ENCODE peak calls at places on chromosomes 6 and 20, in eight cellular contexts. One of them, this sample, is unnamed.

GRCh38 chr6:105484238-105485161 is 81.6 kb upstream of the PREP start:
- DNase-seq in neuronal stem cell: peak
- DNase-seq in pancreas: no peak
- DNase-seq in H9: no peak
- DNase-seq in RWPE1: peak
- DNase-seq in hepatocyte: peak
- DNase-seq in CD4-positive, alpha-beta T cell: no peak
- DNase-seq in naive thymus-derived CD4-positive, alpha-beta T cell: no peak
- DNase-seq in this sample: peak

GRCh38 chr6:52407467-52407866 is 12.7 kb upstream of the EFHC1 start:
- DNase-seq in RWPE1: peak
- DNase-seq in naive thymus-derived CD4-positive, alpha-beta T cell: no peak
- DNase-seq in H9: no peak
- DNase-seq in hepatocyte: peak
- DNase-seq in CD4-positive, alpha-beta T cell: no peak
- DNase-seq in pancreas: no peak
- DNase-seq in neuronal stem cell: peak
- DNase-seq in this sample: peak

GRCh38 chr6:10719386-10720228 is 3.3 kb upstream of the TMEM14C start:
- DNase-seq in CD4-positive, alpha-beta T cell: no peak
- DNase-seq in H9: no peak
- DNase-seq in naive thymus-derived CD4-positive, alpha-beta T cell: peak
- DNase-seq in hepatocyte: no peak
- DNase-seq in RWPE1: no peak
- DNase-seq in pancreas: peak
- DNase-seq in neuronal stem cell: no peak
- DNase-seq in this sample: peak

GRCh38 chr20:32190608-32191415 is 16.7 kb downstream of the PLAGL2 start:
- DNase-seq in hepatocyte: peak
- DNase-seq in CD4-positive, alpha-beta T cell: no peak
- DNase-seq in neuronal stem cell: no peak
- DNase-seq in naive thymus-derived CD4-positive, alpha-beta T cell: no peak
- DNase-seq in pancreas: no peak
- DNase-seq in RWPE1: no peak
- DNase-seq in H9: peak
- DNase-seq in this sample: peak

GRCh38 chr6:152206072-152206818 is 398.8 kb downstream of the ESR1 start:
- DNase-seq in pancreas: peak
- DNase-seq in CD4-positive, alpha-beta T cell: peak
- DNase-seq in naive thymus-derived CD4-positive, alpha-beta T cell: no peak
- DNase-seq in hepatocyte: peak
- DNase-seq in neuronal stem cell: no peak
- DNase-seq in H9: peak
- DNase-seq in RWPE1: no peak
- DNase-seq in this sample: peak

GRCh38 chr20:63023071-63023835 is 16.5 kb upstream of the BHLHE23 start:
- DNase-seq in H9: peak
- DNase-seq in neuronal stem cell: no peak
- DNase-seq in RWPE1: no peak
- DNase-seq in naive thymus-derived CD4-positive, alpha-beta T cell: no peak
- DNase-seq in hepatocyte: no peak
- DNase-seq in pancreas: no peak
- DNase-seq in CD4-positive, alpha-beta T cell: no peak
- DNase-seq in this sample: no peak

GRCh38 chr20:9119776-9120175 is 50.9 kb downstream of the PLCB4 start:
- DNase-seq in RWPE1: peak
- DNase-seq in CD4-positive, alpha-beta T cell: no peak
- DNase-seq in naive thymus-derived CD4-positive, alpha-beta T cell: no peak
- DNase-seq in neuronal stem cell: no peak
- DNase-seq in H9: no peak
- DNase-seq in hepatocyte: no peak
- DNase-seq in pancreas: peak
- DNase-seq in this sample: no peak

GRCh38 chr6:56087421-56087820 is 160.0 kb downstream of the COL21A1 start:
- DNase-seq in neuronal stem cell: no peak
- DNase-seq in H9: no peak
- DNase-seq in hepatocyte: no peak
- DNase-seq in RWPE1: no peak
- DNase-seq in CD4-positive, alpha-beta T cell: no peak
- DNase-seq in naive thymus-derived CD4-positive, alpha-beta T cell: no peak
- DNase-seq in pancreas: no peak
- DNase-seq in this sample: no peak

GRCh38 chr6:116277124-116277523 is 2.6 kb downstream of the TSPYL1 start:
- DNase-seq in hepatocyte: no peak
- DNase-seq in pancreas: no peak
- DNase-seq in naive thymus-derived CD4-positive, alpha-beta T cell: no peak
- DNase-seq in RWPE1: no peak
- DNase-seq in H9: no peak
- DNase-seq in neuronal stem cell: no peak
- DNase-seq in CD4-positive, alpha-beta T cell: no peak
- DNase-seq in this sample: peak

GRCh38 chr20:64080013-64080812 is at the start of gene OPRL1:
- DNase-seq in pancreas: no peak
- DNase-seq in CD4-positive, alpha-beta T cell: no peak
- DNase-seq in RWPE1: peak
- DNase-seq in hepatocyte: no peak
- DNase-seq in naive thymus-derived CD4-positive, alpha-beta T cell: peak
- DNase-seq in H9: no peak
- DNase-seq in neuronal stem cell: no peak
- DNase-seq in this sample: peak

GRCh38 chr6:163572612-163573011 is 158.1 kb downstream of the QKI start:
- DNase-seq in H9: peak
- DNase-seq in hepatocyte: no peak
- DNase-seq in CD4-positive, alpha-beta T cell: no peak
- DNase-seq in neuronal stem cell: no peak
- DNase-seq in pancreas: no peak
- DNase-seq in naive thymus-derived CD4-positive, alpha-beta T cell: no peak
- DNase-seq in RWPE1: no peak
- DNase-seq in this sample: no peak

GRCh38 chr6:154572592-154572991 is 62.1 kb upstream of the CNKSR3 start:
- DNase-seq in RWPE1: no peak
- DNase-seq in neuronal stem cell: no peak
- DNase-seq in naive thymus-derived CD4-positive, alpha-beta T cell: no peak
- DNase-seq in CD4-positive, alpha-beta T cell: no peak
- DNase-seq in H9: no peak
- DNase-seq in hepatocyte: no peak
- DNase-seq in pancreas: no peak
- DNase-seq in this sample: no peak

GRCh38 chr6:7728855-7729590 is 3.1 kb downstream of the BMP6 start:
- DNase-seq in RWPE1: no peak
- DNase-seq in neuronal stem cell: no peak
- DNase-seq in hepatocyte: no peak
- DNase-seq in naive thymus-derived CD4-positive, alpha-beta T cell: no peak
- DNase-seq in CD4-positive, alpha-beta T cell: no peak
- DNase-seq in H9: peak
- DNase-seq in pancreas: no peak
- DNase-seq in this sample: peak

GRCh38 chr6:157017022-157017421 is 239.8 kb downstream of the ARID1B start:
- DNase-seq in H9: no peak
- DNase-seq in neuronal stem cell: no peak
- DNase-seq in CD4-positive, alpha-beta T cell: no peak
- DNase-seq in pancreas: no peak
- DNase-seq in naive thymus-derived CD4-positive, alpha-beta T cell: no peak
- DNase-seq in RWPE1: no peak
- DNase-seq in hepatocyte: no peak
- DNase-seq in this sample: no peak

GRCh38 chr6:157017861-157018260 is 240.7 kb downstream of the ARID1B start:
- DNase-seq in neuronal stem cell: no peak
- DNase-seq in hepatocyte: no peak
- DNase-seq in pancreas: no peak
- DNase-seq in naive thymus-derived CD4-positive, alpha-beta T cell: no peak
- DNase-seq in H9: no peak
- DNase-seq in CD4-positive, alpha-beta T cell: no peak
- DNase-seq in RWPE1: no peak
- DNase-seq in this sample: peak

GRCh38 chr6:157020398-157021266 is 243.5 kb downstream of the ARID1B start:
- DNase-seq in pancreas: peak
- DNase-seq in naive thymus-derived CD4-positive, alpha-beta T cell: peak
- DNase-seq in RWPE1: peak
- DNase-seq in hepatocyte: peak
- DNase-seq in CD4-positive, alpha-beta T cell: peak
- DNase-seq in neuronal stem cell: no peak
- DNase-seq in H9: peak
- DNase-seq in this sample: peak

GRCh38 chr6:157019733-157020132 is 242.6 kb downstream of the ARID1B start:
- DNase-seq in CD4-positive, alpha-beta T cell: no peak
- DNase-seq in neuronal stem cell: no peak
- DNase-seq in H9: no peak
- DNase-seq in hepatocyte: peak
- DNase-seq in RWPE1: no peak
- DNase-seq in pancreas: no peak
- DNase-seq in naive thymus-derived CD4-positive, alpha-beta T cell: peak
- DNase-seq in this sample: peak

DNA sequence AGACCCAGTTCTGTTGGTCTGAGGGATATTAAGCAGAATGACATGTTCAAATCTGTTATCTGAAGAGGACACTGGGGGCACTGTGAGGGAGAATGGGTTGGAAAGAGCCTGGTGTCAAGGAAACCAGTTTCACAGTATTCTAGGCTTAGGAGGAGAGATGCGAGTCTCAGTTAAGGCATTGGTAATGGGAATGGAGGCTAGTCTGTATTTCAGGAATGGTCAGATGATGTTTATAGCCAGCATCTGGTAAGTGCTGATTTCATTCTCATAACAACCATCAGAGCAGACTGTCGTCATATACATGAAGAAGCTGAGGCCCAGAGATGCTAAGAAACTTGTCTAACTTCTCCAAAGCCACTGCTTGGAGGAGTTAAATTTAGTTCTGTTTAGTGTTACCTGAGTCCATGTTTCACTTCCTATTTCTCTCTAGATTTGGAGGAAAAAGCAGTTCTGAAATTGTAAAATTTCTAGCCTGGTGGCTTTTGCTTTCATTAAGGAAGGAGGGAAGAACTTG is 242.0 kb downstream of the ARID1B start:
- DNase-seq in CD4-positive, alpha-beta T cell: no peak
- DNase-seq in RWPE1: no peak
- DNase-seq in neuronal stem cell: no peak
- DNase-seq in pancreas: no peak
- DNase-seq in H9: peak
- DNase-seq in hepatocyte: peak
- DNase-seq in naive thymus-derived CD4-positive, alpha-beta T cell: no peak
- DNase-seq in this sample: no peak
- H3K27ac ChIP-seq in CD4-positive, alpha-beta T cell: no peak
- H3K27ac ChIP-seq in RWPE1: no peak
- H3K27ac ChIP-seq in neuronal stem cell: no peak
- H3K27ac ChIP-seq in pancreas: no peak
- H3K27ac ChIP-seq in H9: no peak
- H3K27ac ChIP-seq in hepatocyte: peak
- H3K27ac ChIP-seq in naive thymus-derived CD4-positive, alpha-beta T cell: peak
- H3K27ac ChIP-seq in this sample: peak

GRCh38 chr6:128350416-128351254 is 169.8 kb downstream of the PTPRK start:
- DNase-seq in pancreas: no peak
- DNase-seq in hepatocyte: peak
- DNase-seq in neuronal stem cell: no peak
- DNase-seq in RWPE1: peak
- DNase-seq in naive thymus-derived CD4-positive, alpha-beta T cell: no peak
- DNase-seq in CD4-positive, alpha-beta T cell: no peak
- DNase-seq in H9: no peak
- DNase-seq in this sample: peak

GRCh38 chr6:128346569-128346968 is 173.8 kb downstream of the PTPRK start:
- DNase-seq in RWPE1: no peak
- DNase-seq in neuronal stem cell: no peak
- DNase-seq in naive thymus-derived CD4-positive, alpha-beta T cell: no peak
- DNase-seq in pancreas: no peak
- DNase-seq in hepatocyte: no peak
- DNase-seq in H9: no peak
- DNase-seq in CD4-positive, alpha-beta T cell: no peak
- DNase-seq in this sample: no peak

GRCh38 chr6:128347123-128347522 is 173.3 kb downstream of the PTPRK start:
- DNase-seq in neuronal stem cell: no peak
- DNase-seq in naive thymus-derived CD4-positive, alpha-beta T cell: no peak
- DNase-seq in RWPE1: no peak
- DNase-seq in H9: no peak
- DNase-seq in CD4-positive, alpha-beta T cell: no peak
- DNase-seq in hepatocyte: no peak
- DNase-seq in pancreas: no peak
- DNase-seq in this sample: no peak

GRCh38 chr6:128352331-128352730 is 168.1 kb downstream of the PTPRK start:
- DNase-seq in hepatocyte: no peak
- DNase-seq in neuronal stem cell: no peak
- DNase-seq in pancreas: no peak
- DNase-seq in RWPE1: no peak
- DNase-seq in naive thymus-derived CD4-positive, alpha-beta T cell: no peak
- DNase-seq in CD4-positive, alpha-beta T cell: no peak
- DNase-seq in H9: no peak
- DNase-seq in this sample: no peak

DNA sequence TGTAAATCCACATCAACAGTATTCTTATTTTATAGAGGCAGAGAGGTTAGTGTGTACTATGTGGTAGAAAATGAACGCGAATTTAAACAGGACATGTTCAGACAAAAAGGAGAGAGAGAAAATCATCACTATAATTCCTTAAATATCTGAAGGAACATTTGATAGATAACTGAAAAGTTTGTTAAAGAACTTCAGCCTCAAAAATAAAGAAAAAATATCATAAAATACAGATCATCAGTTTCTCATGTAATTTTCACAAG is 169.2 kb downstream of the PTPRK start:
- DNase-seq in neuronal stem cell: no peak
- DNase-seq in naive thymus-derived CD4-positive, alpha-beta T cell: no peak
- DNase-seq in H9: no peak
- DNase-seq in CD4-positive, alpha-beta T cell: no peak
- DNase-seq in pancreas: no peak
- DNase-seq in hepatocyte: no peak
- DNase-seq in RWPE1: no peak
- DNase-seq in this sample: no peak
- H3K27ac ChIP-seq in neuronal stem cell: no peak
- H3K27ac ChIP-seq in naive thymus-derived CD4-positive, alpha-beta T cell: no peak
- H3K27ac ChIP-seq in H9: no peak
- H3K27ac ChIP-seq in CD4-positive, alpha-beta T cell: no peak
- H3K27ac ChIP-seq in pancreas: no peak
- H3K27ac ChIP-seq in hepatocyte: peak
- H3K27ac ChIP-seq in RWPE1: no peak
- H3K27ac ChIP-seq in this sample: no peak

DNA sequence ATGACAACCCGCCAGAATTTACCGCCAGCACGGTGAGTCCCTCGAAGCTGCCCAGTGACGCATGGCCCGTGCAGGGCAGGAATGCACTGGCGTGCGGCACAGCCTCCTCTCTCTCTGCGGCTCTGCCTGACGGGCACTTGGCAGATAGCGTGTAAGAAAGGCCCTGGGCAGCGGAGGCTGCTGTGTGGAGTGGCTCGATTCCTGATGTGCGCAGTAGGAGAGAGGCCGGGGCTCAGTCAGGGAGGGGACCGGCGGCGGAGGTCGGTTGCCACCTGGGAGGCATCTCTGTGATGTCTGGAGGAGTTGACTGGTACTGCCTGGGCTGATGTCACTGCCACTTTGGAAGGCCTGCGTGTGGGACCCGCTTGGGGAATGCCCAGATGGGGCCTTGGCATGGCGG is 170.7 kb downstream of the TAF4 start:
- DNase-seq in RWPE1: no peak
- DNase-seq in naive thymus-derived CD4-positive, alpha-beta T cell: no peak
- DNase-seq in H9: no peak
- DNase-seq in hepatocyte: no peak
- DNase-seq in pancreas: no peak
- DNase-seq in CD4-positive, alpha-beta T cell: no peak
- DNase-seq in neuronal stem cell: no peak
- DNase-seq in this sample: no peak
- H3K27ac ChIP-seq in RWPE1: no peak
- H3K27ac ChIP-seq in naive thymus-derived CD4-positive, alpha-beta T cell: no peak
- H3K27ac ChIP-seq in H9: no peak
- H3K27ac ChIP-seq in hepatocyte: no peak
- H3K27ac ChIP-seq in pancreas: no peak
- H3K27ac ChIP-seq in CD4-positive, alpha-beta T cell: no peak
- H3K27ac ChIP-seq in neuronal stem cell: no peak
- H3K27ac ChIP-seq in this sample: no peak

GRCh38 chr20:47440857-47441773 is 60.6 kb upstream of the NCOA3 start:
- DNase-seq in neuronal stem cell: no peak
- DNase-seq in CD4-positive, alpha-beta T cell: no peak
- DNase-seq in hepatocyte: no peak
- DNase-seq in H9: no peak
- DNase-seq in pancreas: no peak
- DNase-seq in naive thymus-derived CD4-positive, alpha-beta T cell: no peak
- DNase-seq in RWPE1: peak
- DNase-seq in this sample: no peak
- H3K27ac ChIP-seq in neuronal stem cell: no peak
- H3K27ac ChIP-seq in CD4-positive, alpha-beta T cell: no peak
- H3K27ac ChIP-seq in hepatocyte: no peak
- H3K27ac ChIP-seq in H9: no peak
- H3K27ac ChIP-seq in pancreas: no peak
- H3K27ac ChIP-seq in naive thymus-derived CD4-positive, alpha-beta T cell: no peak
- H3K27ac ChIP-seq in RWPE1: peak
- H3K27ac ChIP-seq in this sample: no peak

This sample was measured in GM23248.